ENCODE peak calls at places on chromosomes 5 and 9, in six cellular contexts. H, Z, C, I, V and W are unnamed samples.

GRCh38 chr5:91957671-91958070 is 574.6 kb upstream of the ARRDC3 start:
- DNase-seq in C (peak), Z (peak), I (no peak), V (no peak), H (no peak), W (no peak)

GRCh38 chr5:14851067-14851422 is 20.5 kb downstream of the ANKH start:
- DNase-seq in Z (no peak), H (no peak), V (no peak), C (no peak), I (no peak), W (peak)

GRCh38 chr5:138339086-138339456 is 1.0 kb downstream of the FAM53C start:
- DNase-seq in Z (peak), H (no peak), C (no peak), V (no peak), I (no peak), W (peak)

GRCh38 chr9:129280236-129281231 is 102.5 kb upstream of the IER5L start:
- DNase-seq in Z (no peak), C (no peak), V (no peak), H (no peak), I (peak), W (no peak)

GRCh38 chr5:118580959-118581358 is 407.4 kb downstream of the DTWD2 start:
- DNase-seq in I (no peak), Z (peak), C (no peak), V (no peak), H (no peak), W (no peak)

GRCh38 chr9:88173378-88173999 is 35.2 kb upstream of the SPATA31C2 start:
- DNase-seq in V (peak), I (peak), C (peak), Z (peak), H (peak), W (peak)

GRCh38 chr5:29697786-29698414 is 1495.6 kb upstream of the CDH6 start:
- DNase-seq in C (no peak), V (peak), Z (no peak), H (peak), I (peak), W (peak)

GRCh38 chr5:41978686-41979085 is 53.6 kb downstream of the FBXO4 start:
- DNase-seq in V (no peak), H (no peak), Z (peak), C (no peak), I (no peak), W (no peak)

GRCh38 chr5:136458481-136458880 is 93.1 kb upstream of the TRPC7 start:
- DNase-seq in C (no peak), Z (no peak), V (no peak), H (no peak), I (no peak), W (no peak)

GRCh38 chr5:68288756-68289134 is 73.2 kb downstream of the PIK3R1 start:
- DNase-seq in V (peak), C (no peak), I (peak), Z (no peak), H (no peak), W (no peak)

GRCh38 chr9:133707065-133707760 is 30.9 kb downstream of the SARDH start:
- DNase-seq in V (no peak), H (no peak), I (no peak), Z (peak), C (no peak), W (no peak)

GRCh38 chr9:108687360-108687981 is 168.3 kb downstream of the ACTL7B start:
- DNase-seq in H (no peak), I (no peak), V (no peak), C (no peak), Z (peak), W (no peak)

GRCh38 chr5:82624018-82624417 is 345.9 kb upstream of the RPS23 start:
- DNase-seq in Z (no peak), H (no peak), V (no peak), I (no peak), C (no peak), W (no peak)

GRCh38 chr9:129898205-129898604 is 62.9 kb downstream of the USP20 start:
- DNase-seq in H (no peak), V (peak), I (no peak), Z (peak), C (no peak), W (no peak)

GRCh38 chr9:112080831-112081542 is 94.1 kb downstream of the SUSD1 start:
- DNase-seq in C (no peak), V (no peak), I (no peak), H (no peak), Z (no peak), W (no peak)

GRCh38 chr9:131395027-131395744 is 1.3 kb downstream of the PRRC2B start:
- DNase-seq in V (peak), Z (peak), H (peak), I (no peak), C (no peak), W (peak)

GRCh38 chr5:41681820-41682219 is 171.4 kb upstream of the PLCXD3 start:
- DNase-seq in I (no peak), H (no peak), C (no peak), Z (peak), V (no peak), W (no peak)

GRCh38 chr5:134577022-134577795 is 51.7 kb downstream of the JADE2 start:
- DNase-seq in C (no peak), V (peak), Z (peak), I (peak), H (no peak), W (no peak)

GRCh38 chr9:135509458-135509857 is 9.0 kb downstream of the MRPS2 start:
- DNase-seq in Z (no peak), C (no peak), H (no peak), V (no peak), I (no peak), W (no peak)

GRCh38 chr5:96876292-96876850 is at the start of gene ERAP2:
- DNase-seq in I (no peak), Z (peak), H (peak), C (no peak), V (peak), W (no peak)

GRCh38 chr9:88310310-88310980 is 77.8 kb upstream of the SPIN1 start:
- DNase-seq in H (no peak), Z (no peak), I (no peak), V (peak), C (no peak), W (peak)

GRCh38 chr9:128885798-128886197 is 3.9 kb downstream of the LRRC8A start:
- DNase-seq in Z (no peak), I (no peak), C (no peak), V (no peak), H (no peak), W (no peak)

GRCh38 chr5:33785571-33785970 is 106.2 kb downstream of the ADAMTS12 start:
- DNase-seq in Z (no peak), H (no peak), I (no peak), C (no peak), V (peak), W (no peak)

GRCh38 chr9:133372144-133372543 is 3.7 kb downstream of the SURF4 start:
- DNase-seq in H (no peak), C (no peak), V (no peak), Z (no peak), I (no peak), W (no peak)

GRCh38 chr9:84238652-84239051 is 101.9 kb downstream of the SLC28A3 start:
- DNase-seq in I (no peak), H (no peak), Z (no peak), V (peak), C (peak), W (no peak)

GRCh38 chr5:66179297-66180051 is 35.4 kb downstream of the SREK1 start:
- DNase-seq in C (no peak), I (no peak), Z (no peak), H (no peak), V (no peak), W (no peak)

GRCh38 chr5:91727452-91727851 is 344.3 kb upstream of the ARRDC3 start:
- DNase-seq in Z (no peak), I (no peak), V (no peak), C (no peak), H (no peak), W (no peak)

GRCh38 chr5:14900661-14901461 is 29.3 kb upstream of the ANKH start:
- DNase-seq in H (no peak), C (no peak), I (peak), Z (peak), V (no peak), W (no peak)

GRCh38 chr5:14439087-14439841 is 142.3 kb upstream of the OTULINL start:
- DNase-seq in Z (peak), V (no peak), I (no peak), C (no peak), H (no peak), W (no peak)

GRCh38 chr5:147310059-147310704 is 75.4 kb downstream of the STK32A start:
- DNase-seq in Z (peak), V (peak), C (peak), I (peak), H (no peak), W (no peak)

GRCh38 chr9:99296375-99296951 is 74.4 kb downstream of the SEC61B start:
- DNase-seq in I (peak), V (no peak), C (no peak), Z (peak), H (no peak), W (no peak)
- TF ChIP-seq EZH2phosphoT487 in I (no peak), V (no peak), C (no peak), Z (no peak), H (no peak), W (no peak)

GRCh38 chr9:124392254-124392653 is 23.0 kb downstream of the PSMB7 start:
- DNase-seq in H (no peak), Z (no peak), V (no peak), C (no peak), I (no peak), W (no peak)

GRCh38 chr9:124390812-124391658 is 24.2 kb downstream of the PSMB7 start:
- DNase-seq in Z (peak), V (peak), C (no peak), H (no peak), I (no peak), W (peak)

GRCh38 chr9:124394596-124394995 is 20.6 kb downstream of the PSMB7 start:
- DNase-seq in V (no peak), H (no peak), C (no peak), Z (no peak), I (no peak), W (no peak)

GRCh38 chr9:124394167-124394566 is 21.1 kb downstream of the PSMB7 start:
- DNase-seq in Z (peak), V (no peak), H (no peak), I (no peak), C (no peak), W (no peak)

GRCh38 chr9:124392855-124393460 is 22.3 kb downstream of the PSMB7 start:
- DNase-seq in V (peak), I (peak), C (peak), Z (peak), H (no peak), W (peak)
- H3K9ac ChIP-seq in V (peak), I (peak), C (no peak), Z (peak), H (no peak), W (no peak)

DNA sequence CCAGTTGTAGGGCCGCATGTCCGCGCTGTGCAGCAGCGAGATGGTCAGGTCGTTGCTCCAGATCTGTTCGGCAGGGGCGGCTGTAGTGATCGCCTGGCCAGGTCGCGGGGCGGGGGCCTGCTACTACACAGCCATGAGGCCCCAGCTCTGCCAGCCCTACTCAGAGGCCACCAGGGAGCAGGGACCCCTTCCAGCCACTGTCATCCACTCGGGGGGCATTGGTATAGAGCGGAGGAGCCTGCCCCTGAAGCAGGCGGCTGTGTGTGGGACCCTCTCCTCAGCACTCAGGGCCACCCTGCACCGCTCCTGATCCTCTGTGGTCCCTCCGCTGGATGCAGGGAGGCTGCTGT is 1.7 kb downstream of the FBXW5 start:
- DNase-seq in C (no peak), Z (no peak), H (no peak), I (no peak), V (no peak), W (no peak)
- H3K4me3 ChIP-seq in C (peak), Z (no peak), H (no peak), I (peak), V (peak), W (no peak)

GRCh38 chr9:137325791-137326190 is 23.7 kb upstream of the NRARP start:
- DNase-seq in C (no peak), Z (no peak), H (no peak), I (no peak), V (no peak), W (no peak)

GRCh38 chr9:137321726-137322361 is 19.8 kb upstream of the NRARP start:
- DNase-seq in V (no peak), H (no peak), I (no peak), Z (no peak), C (no peak), W (no peak)

GRCh38 chr9:137325124-137325523 is 23.1 kb upstream of the NRARP start:
- DNase-seq in I (no peak), H (no peak), Z (no peak), V (no peak), C (no peak), W (no peak)

GRCh38 chr9:137326436-137327060 is 24.5 kb upstream of the NRARP start:
- DNase-seq in Z (no peak), H (no peak), I (no peak), V (no peak), C (no peak), W (no peak)

DNA sequence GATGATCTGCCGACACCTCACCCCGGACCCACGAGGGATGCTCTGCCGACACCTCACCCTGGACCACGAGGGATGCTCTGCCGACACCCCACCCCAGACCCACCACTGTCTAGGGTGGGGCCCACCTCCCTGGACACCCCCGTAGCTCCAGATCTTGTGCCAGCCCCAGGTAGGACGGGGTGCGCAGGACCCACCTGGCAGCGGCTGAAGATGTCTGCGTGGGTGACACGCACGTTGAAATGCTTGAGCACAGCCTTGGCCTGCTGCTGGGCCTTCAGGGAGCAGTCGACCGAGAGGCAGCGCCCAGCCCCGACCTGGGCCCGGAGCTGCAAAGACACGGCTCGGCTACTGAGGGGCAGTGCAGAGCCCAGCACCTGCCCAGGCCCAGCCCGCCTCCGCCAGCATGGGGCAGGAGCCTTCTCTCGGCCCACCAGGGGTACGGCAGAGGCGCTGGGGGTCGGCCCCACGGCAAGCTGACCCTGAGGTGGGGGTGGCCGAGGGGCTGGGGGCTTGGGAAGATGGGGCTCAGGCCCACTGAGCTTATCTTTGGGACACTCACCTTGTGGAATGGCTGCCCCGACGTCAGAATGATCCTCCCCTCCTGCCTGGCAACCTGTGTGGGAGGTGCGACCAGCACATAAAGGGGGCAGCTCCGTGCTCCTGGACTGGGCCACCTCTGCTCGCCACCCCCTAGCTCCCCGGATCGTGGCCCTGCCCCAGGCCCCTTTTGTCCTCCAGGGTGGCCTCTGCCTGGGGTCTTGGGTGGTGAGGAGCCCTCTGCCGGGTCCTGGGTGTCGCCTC is 21.7 kb upstream of the NRARP start:
- DNase-seq in C (no peak), V (no peak), H (no peak), I (no peak), Z (no peak), W (no peak)
- TF ChIP-seq EZH2phosphoT487 in C (no peak), V (no peak), H (no peak), I (no peak), Z (no peak), W (no peak)

DNA sequence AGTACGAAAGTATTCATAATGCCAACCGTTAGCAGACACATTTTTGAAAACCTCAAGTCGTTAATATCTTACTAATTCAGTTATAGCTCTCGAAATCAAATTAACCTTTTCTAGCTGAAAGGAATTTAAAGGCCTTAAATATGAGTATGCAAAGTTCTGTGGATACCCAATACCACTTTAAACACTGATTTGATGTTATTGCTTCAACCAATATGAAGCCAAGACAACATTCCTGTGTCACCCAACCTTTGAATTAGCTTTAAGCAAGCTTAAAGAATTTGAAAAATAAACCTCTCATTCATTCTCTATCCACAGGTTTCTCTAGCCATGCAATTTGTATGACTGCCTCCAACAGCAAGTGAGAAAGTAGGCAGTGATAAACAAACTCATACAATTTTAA is 204.4 kb downstream of the MCTP1 start:
- DNase-seq in I (no peak), V (no peak), H (no peak), Z (no peak), C (no peak), W (no peak)
- H3K9ac ChIP-seq in I (no peak), V (peak), H (no peak), Z (no peak), C (no peak), W (no peak)

GRCh38 chr5:160315968-160316367 is 3.6 kb upstream of the CCNJL start:
- DNase-seq in V (peak), C (peak), Z (no peak), I (no peak), H (peak), W (no peak)

GRCh38 chr5:160312139-160312959 is at the start of gene CCNJL:
- DNase-seq in C (no peak), Z (peak), H (peak), V (peak), I (peak), W (peak)

GRCh38 chr5:160310910-160311295 is 1.5 kb downstream of the CCNJL start:
- DNase-seq in H (no peak), C (no peak), I (no peak), Z (no peak), V (no peak), W (peak)

GRCh38 chr5:160311491-160312138 is 749 bp downstream of the CCNJL start:
- DNase-seq in H (no peak), I (no peak), Z (no peak), V (no peak), C (no peak), W (no peak)

GRCh38 chr5:160312960-160313734 is 783 bp upstream of the CCNJL start:
- DNase-seq in I (peak), C (no peak), V (no peak), Z (no peak), H (no peak), W (peak)
- H3K4me3 ChIP-seq in I (peak), C (peak), V (peak), Z (peak), H (peak), W (peak)

GRCh38 chr5:160539431-160539830 is 117.8 kb downstream of the PTTG1 start:
- DNase-seq in H (no peak), V (peak), I (no peak), C (no peak), Z (peak), W (no peak)
- TF ChIP-seq EZH2phosphoT487 in H (no peak), V (no peak), I (no peak), C (no peak), Z (no peak), W (no peak)

DNA sequence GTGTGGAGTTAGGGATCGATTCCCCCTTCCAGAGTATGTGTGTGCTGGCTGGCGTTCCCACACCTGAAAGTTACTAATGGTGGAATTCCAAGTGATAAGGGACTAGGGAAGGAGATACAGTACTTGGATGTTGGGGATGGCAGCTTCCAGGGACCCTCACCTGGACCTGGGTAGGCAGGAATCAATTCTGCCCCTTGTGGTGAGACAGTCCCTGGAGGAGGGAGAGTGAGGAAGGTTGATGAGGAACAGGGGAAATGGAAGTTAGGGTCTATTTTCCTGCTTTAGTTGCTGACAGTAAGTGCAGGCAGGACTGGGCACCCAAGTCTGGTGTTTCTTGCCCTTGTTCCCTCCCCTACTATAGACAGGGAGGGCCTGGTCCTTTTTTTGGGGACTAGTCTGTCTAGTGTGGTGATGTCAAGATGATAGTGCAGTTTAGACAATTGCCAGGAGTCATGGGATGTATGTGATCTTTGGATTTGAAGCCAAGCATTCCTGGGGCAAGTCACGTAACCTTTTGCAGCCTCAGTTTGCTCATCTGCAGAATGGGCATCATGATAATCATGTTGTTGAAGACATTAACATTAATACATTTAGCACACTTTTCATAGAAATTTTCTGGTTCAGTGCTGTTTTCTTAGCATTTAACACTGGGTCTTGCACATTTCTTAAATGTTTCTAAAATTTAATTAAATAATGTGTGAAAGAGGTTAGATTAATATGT is 51.7 kb downstream of the DAB2IP start:
- DNase-seq in I (no peak), Z (no peak), C (no peak), H (no peak), V (no peak), W (no peak)
- H3K9ac ChIP-seq in I (no peak), Z (no peak), C (no peak), H (no peak), V (no peak), W (no peak)

GRCh38 chr5:43033845-43034590 is 6.1 kb downstream of the ANXA2R start:
- DNase-seq in H (no peak), Z (no peak), V (no peak), I (no peak), C (no peak), W (peak)
- H3K4me3 ChIP-seq in H (no peak), Z (no peak), V (peak), I (no peak), C (no peak), W (no peak)

GRCh38 chr5:61493973-61494372 is 161.9 kb downstream of the ZSWIM6 start:
- DNase-seq in C (no peak), Z (no peak), H (no peak), I (no peak), V (no peak), W (no peak)

GRCh38 chr5:61486476-61486875 is 154.4 kb downstream of the ZSWIM6 start:
- DNase-seq in C (no peak), I (no peak), H (no peak), Z (peak), V (no peak), W (no peak)

GRCh38 chr5:61489574-61489973 is 157.5 kb downstream of the ZSWIM6 start:
- DNase-seq in I (no peak), C (no peak), V (no peak), H (no peak), Z (no peak), W (no peak)
- TF ChIP-seq EZH2phosphoT487 in I (no peak), C (no peak), V (no peak), H (no peak), Z (no peak), W (no peak)